ENCODE peak calls at places on chromosome 2, in seven cellular contexts. One of them, this sample, is unnamed.

GRCh38 chr2:79936715-79937114 is 367.8 kb downstream of the LRRTM1 start:
- DNase-seq in stimulated activated CD4-positive, alpha-beta T cell treated with anti-CD3 and anti-CD28 coated beads, Interleukin-15, amount 100 ng/mL, for 1 hour: no peak
- DNase-seq in occipital lobe: no peak
- DNase-seq in HTR-8/SVneo: no peak
- DNase-seq in NCI-H510A: no peak
- DNase-seq in anterior cingulate cortex: no peak
- DNase-seq in EH: no peak
- DNase-seq in this sample: no peak

GRCh38 chr2:137254081-137254480 is 488.7 kb downstream of the THSD7B start:
- DNase-seq in stimulated activated CD4-positive, alpha-beta T cell treated with anti-CD3 and anti-CD28 coated beads, Interleukin-15, amount 100 ng/mL, for 1 hour: no peak
- DNase-seq in occipital lobe: no peak
- DNase-seq in HTR-8/SVneo: no peak
- DNase-seq in NCI-H510A: no peak
- DNase-seq in anterior cingulate cortex: no peak
- DNase-seq in EH: peak
- DNase-seq in this sample: no peak

GRCh38 chr2:204971219-204971907 is 426.1 kb downstream of the PARD3B start:
- DNase-seq in stimulated activated CD4-positive, alpha-beta T cell treated with anti-CD3 and anti-CD28 coated beads, Interleukin-15, amount 100 ng/mL, for 1 hour: no peak
- DNase-seq in occipital lobe: no peak
- DNase-seq in HTR-8/SVneo: no peak
- DNase-seq in NCI-H510A: no peak
- DNase-seq in anterior cingulate cortex: no peak
- DNase-seq in EH: no peak
- DNase-seq in this sample: no peak

GRCh38 chr2:109712126-109712455 is 82.0 kb upstream of the RGPD5 start:
- DNase-seq in stimulated activated CD4-positive, alpha-beta T cell treated with anti-CD3 and anti-CD28 coated beads, Interleukin-15, amount 100 ng/mL, for 1 hour: no peak
- DNase-seq in occipital lobe: no peak
- DNase-seq in HTR-8/SVneo: no peak
- DNase-seq in NCI-H510A: no peak
- DNase-seq in anterior cingulate cortex: no peak
- DNase-seq in EH: no peak
- DNase-seq in this sample: no peak

GRCh38 chr2:224909885-224910517 is 132.3 kb downstream of the DOCK10 start:
- DNase-seq in stimulated activated CD4-positive, alpha-beta T cell treated with anti-CD3 and anti-CD28 coated beads, Interleukin-15, amount 100 ng/mL, for 1 hour: no peak
- DNase-seq in occipital lobe: no peak
- DNase-seq in HTR-8/SVneo: peak
- DNase-seq in NCI-H510A: peak
- DNase-seq in anterior cingulate cortex: no peak
- DNase-seq in EH: peak
- DNase-seq in this sample: no peak

GRCh38 chr2:113240915-113241911 is 37.5 kb downstream of the PAX8 start:
- DNase-seq in stimulated activated CD4-positive, alpha-beta T cell treated with anti-CD3 and anti-CD28 coated beads, Interleukin-15, amount 100 ng/mL, for 1 hour: peak
- DNase-seq in occipital lobe: peak
- DNase-seq in HTR-8/SVneo: peak
- DNase-seq in NCI-H510A: no peak
- DNase-seq in anterior cingulate cortex: no peak
- DNase-seq in EH: peak
- DNase-seq in this sample: peak

GRCh38 chr2:228675042-228675441 is 493.6 kb upstream of the SPHKAP start:
- DNase-seq in stimulated activated CD4-positive, alpha-beta T cell treated with anti-CD3 and anti-CD28 coated beads, Interleukin-15, amount 100 ng/mL, for 1 hour: no peak
- DNase-seq in occipital lobe: no peak
- DNase-seq in HTR-8/SVneo: no peak
- DNase-seq in NCI-H510A: no peak
- DNase-seq in anterior cingulate cortex: no peak
- DNase-seq in EH: peak
- DNase-seq in this sample: no peak

GRCh38 chr2:149169653-149170052 is 131.2 kb downstream of the LYPD6B start:
- DNase-seq in stimulated activated CD4-positive, alpha-beta T cell treated with anti-CD3 and anti-CD28 coated beads, Interleukin-15, amount 100 ng/mL, for 1 hour: no peak
- DNase-seq in occipital lobe: no peak
- DNase-seq in HTR-8/SVneo: no peak
- DNase-seq in NCI-H510A: peak
- DNase-seq in anterior cingulate cortex: no peak
- DNase-seq in EH: peak
- DNase-seq in this sample: no peak

GRCh38 chr2:10764101-10764785 is 42.8 kb downstream of the ATP6V1C2 start:
- DNase-seq in stimulated activated CD4-positive, alpha-beta T cell treated with anti-CD3 and anti-CD28 coated beads, Interleukin-15, amount 100 ng/mL, for 1 hour: no peak
- DNase-seq in occipital lobe: no peak
- DNase-seq in HTR-8/SVneo: no peak
- DNase-seq in NCI-H510A: no peak
- DNase-seq in anterior cingulate cortex: no peak
- DNase-seq in EH: no peak
- DNase-seq in this sample: no peak

GRCh38 chr2:170165129-170165528 is 12.8 kb upstream of the MYO3B start:
- DNase-seq in stimulated activated CD4-positive, alpha-beta T cell treated with anti-CD3 and anti-CD28 coated beads, Interleukin-15, amount 100 ng/mL, for 1 hour: no peak
- DNase-seq in occipital lobe: no peak
- DNase-seq in HTR-8/SVneo: no peak
- DNase-seq in NCI-H510A: no peak
- DNase-seq in anterior cingulate cortex: no peak
- DNase-seq in EH: peak
- DNase-seq in this sample: no peak

GRCh38 chr2:40039543-40039942 is 260.5 kb upstream of the THUMPD2 start:
- DNase-seq in stimulated activated CD4-positive, alpha-beta T cell treated with anti-CD3 and anti-CD28 coated beads, Interleukin-15, amount 100 ng/mL, for 1 hour: no peak
- DNase-seq in occipital lobe: no peak
- DNase-seq in HTR-8/SVneo: no peak
- DNase-seq in NCI-H510A: no peak
- DNase-seq in anterior cingulate cortex: no peak
- DNase-seq in EH: peak
- DNase-seq in this sample: no peak

GRCh38 chr2:218400167-218400929 is 680 bp downstream of the CTDSP1 start:
- DNase-seq in stimulated activated CD4-positive, alpha-beta T cell treated with anti-CD3 and anti-CD28 coated beads, Interleukin-15, amount 100 ng/mL, for 1 hour: peak
- DNase-seq in occipital lobe: no peak
- DNase-seq in HTR-8/SVneo: no peak
- DNase-seq in NCI-H510A: no peak
- DNase-seq in anterior cingulate cortex: no peak
- DNase-seq in EH: peak
- DNase-seq in this sample: no peak

GRCh38 chr2:205685314-205686230 is 3.3 kb downstream of the NRP2 start:
- DNase-seq in stimulated activated CD4-positive, alpha-beta T cell treated with anti-CD3 and anti-CD28 coated beads, Interleukin-15, amount 100 ng/mL, for 1 hour: no peak
- DNase-seq in occipital lobe: no peak
- DNase-seq in HTR-8/SVneo: peak
- DNase-seq in NCI-H510A: no peak
- DNase-seq in anterior cingulate cortex: no peak
- DNase-seq in EH: peak
- DNase-seq in this sample: no peak

GRCh38 chr2:64609229-64609994 is 44.3 kb downstream of the SERTAD2 start:
- DNase-seq in stimulated activated CD4-positive, alpha-beta T cell treated with anti-CD3 and anti-CD28 coated beads, Interleukin-15, amount 100 ng/mL, for 1 hour: peak
- DNase-seq in occipital lobe: no peak
- DNase-seq in HTR-8/SVneo: no peak
- DNase-seq in NCI-H510A: no peak
- DNase-seq in anterior cingulate cortex: no peak
- DNase-seq in EH: peak
- DNase-seq in this sample: no peak

GRCh38 chr2:43206602-43207001 is 19.8 kb downstream of the ZFP36L2 start:
- DNase-seq in stimulated activated CD4-positive, alpha-beta T cell treated with anti-CD3 and anti-CD28 coated beads, Interleukin-15, amount 100 ng/mL, for 1 hour: no peak
- DNase-seq in occipital lobe: no peak
- DNase-seq in HTR-8/SVneo: no peak
- DNase-seq in NCI-H510A: no peak
- DNase-seq in anterior cingulate cortex: no peak
- DNase-seq in EH: no peak
- DNase-seq in this sample: no peak

GRCh38 chr2:9108210-9108967 is 98.2 kb upstream of the ASAP2 start:
- DNase-seq in stimulated activated CD4-positive, alpha-beta T cell treated with anti-CD3 and anti-CD28 coated beads, Interleukin-15, amount 100 ng/mL, for 1 hour: no peak
- DNase-seq in occipital lobe: no peak
- DNase-seq in HTR-8/SVneo: no peak
- DNase-seq in NCI-H510A: peak
- DNase-seq in anterior cingulate cortex: no peak
- DNase-seq in EH: no peak
- DNase-seq in this sample: no peak

GRCh38 chr2:231461516-231461971 is 2.7 kb downstream of the NCL start:
- DNase-seq in stimulated activated CD4-positive, alpha-beta T cell treated with anti-CD3 and anti-CD28 coated beads, Interleukin-15, amount 100 ng/mL, for 1 hour: no peak
- DNase-seq in occipital lobe: no peak
- DNase-seq in HTR-8/SVneo: no peak
- DNase-seq in NCI-H510A: no peak
- DNase-seq in anterior cingulate cortex: no peak
- DNase-seq in EH: no peak
- DNase-seq in this sample: no peak

GRCh38 chr2:26298638-26299393 is 47.1 kb upstream of the SELENOI start:
- DNase-seq in stimulated activated CD4-positive, alpha-beta T cell treated with anti-CD3 and anti-CD28 coated beads, Interleukin-15, amount 100 ng/mL, for 1 hour: peak
- DNase-seq in occipital lobe: no peak
- DNase-seq in HTR-8/SVneo: no peak
- DNase-seq in NCI-H510A: no peak
- DNase-seq in anterior cingulate cortex: peak
- DNase-seq in EH: peak
- DNase-seq in this sample: no peak

GRCh38 chr2:119240311-119241204 is 16.9 kb downstream of the STEAP3 start:
- DNase-seq in stimulated activated CD4-positive, alpha-beta T cell treated with anti-CD3 and anti-CD28 coated beads, Interleukin-15, amount 100 ng/mL, for 1 hour: no peak
- DNase-seq in occipital lobe: no peak
- DNase-seq in HTR-8/SVneo: peak
- DNase-seq in NCI-H510A: peak
- DNase-seq in anterior cingulate cortex: no peak
- DNase-seq in EH: peak
- DNase-seq in this sample: no peak

GRCh38 chr2:216666461-216667233 is 28.7 kb downstream of the IGFBP5 start:
- DNase-seq in stimulated activated CD4-positive, alpha-beta T cell treated with anti-CD3 and anti-CD28 coated beads, Interleukin-15, amount 100 ng/mL, for 1 hour: peak
- DNase-seq in occipital lobe: peak
- DNase-seq in HTR-8/SVneo: peak
- DNase-seq in NCI-H510A: peak
- DNase-seq in anterior cingulate cortex: peak
- DNase-seq in EH: peak
- DNase-seq in this sample: peak

GRCh38 chr2:187475499-187476248 is 27.6 kb upstream of the CALCRL start:
- DNase-seq in stimulated activated CD4-positive, alpha-beta T cell treated with anti-CD3 and anti-CD28 coated beads, Interleukin-15, amount 100 ng/mL, for 1 hour: no peak
- DNase-seq in occipital lobe: no peak
- DNase-seq in HTR-8/SVneo: no peak
- DNase-seq in NCI-H510A: no peak
- DNase-seq in anterior cingulate cortex: no peak
- DNase-seq in EH: no peak
- DNase-seq in this sample: no peak

GRCh38 chr2:238334885-238335284 is 14.6 kb downstream of the TRAF3IP1 start:
- DNase-seq in stimulated activated CD4-positive, alpha-beta T cell treated with anti-CD3 and anti-CD28 coated beads, Interleukin-15, amount 100 ng/mL, for 1 hour: no peak
- DNase-seq in occipital lobe: no peak
- DNase-seq in HTR-8/SVneo: no peak
- DNase-seq in NCI-H510A: no peak
- DNase-seq in anterior cingulate cortex: no peak
- DNase-seq in EH: no peak
- DNase-seq in this sample: no peak

GRCh38 chr2:122866095-122866494 is 1110.6 kb downstream of the TSN start:
- DNase-seq in stimulated activated CD4-positive, alpha-beta T cell treated with anti-CD3 and anti-CD28 coated beads, Interleukin-15, amount 100 ng/mL, for 1 hour: no peak
- DNase-seq in occipital lobe: no peak
- DNase-seq in HTR-8/SVneo: no peak
- DNase-seq in NCI-H510A: no peak
- DNase-seq in anterior cingulate cortex: no peak
- DNase-seq in EH: no peak
- DNase-seq in this sample: no peak

GRCh38 chr2:150389487-150389886 is 98.0 kb downstream of the RND3 start:
- DNase-seq in stimulated activated CD4-positive, alpha-beta T cell treated with anti-CD3 and anti-CD28 coated beads, Interleukin-15, amount 100 ng/mL, for 1 hour: no peak
- DNase-seq in occipital lobe: no peak
- DNase-seq in HTR-8/SVneo: no peak
- DNase-seq in NCI-H510A: no peak
- DNase-seq in anterior cingulate cortex: no peak
- DNase-seq in EH: peak
- DNase-seq in this sample: no peak

GRCh38 chr2:126527836-126528490 is 128.0 kb upstream of the GYPC start:
- DNase-seq in stimulated activated CD4-positive, alpha-beta T cell treated with anti-CD3 and anti-CD28 coated beads, Interleukin-15, amount 100 ng/mL, for 1 hour: peak
- DNase-seq in occipital lobe: no peak
- DNase-seq in HTR-8/SVneo: peak
- DNase-seq in NCI-H510A: peak
- DNase-seq in anterior cingulate cortex: no peak
- DNase-seq in EH: peak
- DNase-seq in this sample: no peak

GRCh38 chr2:233275223-233275622 is 23.8 kb downstream of the ATG16L1 start:
- DNase-seq in stimulated activated CD4-positive, alpha-beta T cell treated with anti-CD3 and anti-CD28 coated beads, Interleukin-15, amount 100 ng/mL, for 1 hour: no peak
- DNase-seq in occipital lobe: no peak
- DNase-seq in HTR-8/SVneo: no peak
- DNase-seq in NCI-H510A: no peak
- DNase-seq in anterior cingulate cortex: no peak
- DNase-seq in EH: no peak
- DNase-seq in this sample: no peak

GRCh38 chr2:73202156-73203054 is at the start of gene NOTO:
- DNase-seq in stimulated activated CD4-positive, alpha-beta T cell treated with anti-CD3 and anti-CD28 coated beads, Interleukin-15, amount 100 ng/mL, for 1 hour: no peak
- DNase-seq in occipital lobe: no peak
- DNase-seq in HTR-8/SVneo: no peak
- DNase-seq in NCI-H510A: no peak
- DNase-seq in anterior cingulate cortex: no peak
- DNase-seq in EH: peak
- DNase-seq in this sample: no peak

GRCh38 chr2:202114798-202115197 is 41.7 kb downstream of the KIAA2012 start:
- DNase-seq in stimulated activated CD4-positive, alpha-beta T cell treated with anti-CD3 and anti-CD28 coated beads, Interleukin-15, amount 100 ng/mL, for 1 hour: no peak
- DNase-seq in occipital lobe: no peak
- DNase-seq in HTR-8/SVneo: no peak
- DNase-seq in NCI-H510A: no peak
- DNase-seq in anterior cingulate cortex: no peak
- DNase-seq in EH: peak
- DNase-seq in this sample: no peak

GRCh38 chr2:33230133-33230618 is 246.3 kb upstream of the RASGRP3 start:
- DNase-seq in stimulated activated CD4-positive, alpha-beta T cell treated with anti-CD3 and anti-CD28 coated beads, Interleukin-15, amount 100 ng/mL, for 1 hour: no peak
- DNase-seq in occipital lobe: no peak
- DNase-seq in HTR-8/SVneo: no peak
- DNase-seq in NCI-H510A: no peak
- DNase-seq in anterior cingulate cortex: no peak
- DNase-seq in EH: no peak
- DNase-seq in this sample: no peak

GRCh38 chr2:120289221-120289906 is 36.7 kb downstream of the RALB start:
- DNase-seq in stimulated activated CD4-positive, alpha-beta T cell treated with anti-CD3 and anti-CD28 coated beads, Interleukin-15, amount 100 ng/mL, for 1 hour: no peak
- DNase-seq in occipital lobe: no peak
- DNase-seq in HTR-8/SVneo: no peak
- DNase-seq in NCI-H510A: no peak
- DNase-seq in anterior cingulate cortex: no peak
- DNase-seq in EH: no peak
- DNase-seq in this sample: no peak

GRCh38 chr2:70790079-70790963 is at the start of gene FIGLA:
- DNase-seq in stimulated activated CD4-positive, alpha-beta T cell treated with anti-CD3 and anti-CD28 coated beads, Interleukin-15, amount 100 ng/mL, for 1 hour: no peak
- DNase-seq in occipital lobe: no peak
- DNase-seq in HTR-8/SVneo: no peak
- DNase-seq in NCI-H510A: no peak
- DNase-seq in anterior cingulate cortex: no peak
- DNase-seq in EH: no peak
- DNase-seq in this sample: no peak

GRCh38 chr2:197846789-197847188 is 42.4 kb downstream of the PLCL1 start:
- DNase-seq in stimulated activated CD4-positive, alpha-beta T cell treated with anti-CD3 and anti-CD28 coated beads, Interleukin-15, amount 100 ng/mL, for 1 hour: no peak
- DNase-seq in occipital lobe: no peak
- DNase-seq in HTR-8/SVneo: no peak
- DNase-seq in NCI-H510A: no peak
- DNase-seq in anterior cingulate cortex: no peak
- DNase-seq in EH: peak
- DNase-seq in this sample: no peak

GRCh38 chr2:161090401-161090800 is 69.8 kb upstream of the TANK start:
- DNase-seq in stimulated activated CD4-positive, alpha-beta T cell treated with anti-CD3 and anti-CD28 coated beads, Interleukin-15, amount 100 ng/mL, for 1 hour: no peak
- DNase-seq in occipital lobe: no peak
- DNase-seq in HTR-8/SVneo: no peak
- DNase-seq in NCI-H510A: no peak
- DNase-seq in anterior cingulate cortex: no peak
- DNase-seq in EH: no peak
- DNase-seq in this sample: peak

GRCh38 chr2:60641866-60642788 is 88.7 kb upstream of the BCL11A start:
- DNase-seq in stimulated activated CD4-positive, alpha-beta T cell treated with anti-CD3 and anti-CD28 coated beads, Interleukin-15, amount 100 ng/mL, for 1 hour: no peak
- DNase-seq in occipital lobe: no peak
- DNase-seq in HTR-8/SVneo: peak
- DNase-seq in NCI-H510A: peak
- DNase-seq in anterior cingulate cortex: no peak
- DNase-seq in EH: peak
- DNase-seq in this sample: peak

GRCh38 chr2:59413751-59414570 is 1139.5 kb downstream of the BCL11A start:
- DNase-seq in stimulated activated CD4-positive, alpha-beta T cell treated with anti-CD3 and anti-CD28 coated beads, Interleukin-15, amount 100 ng/mL, for 1 hour: no peak
- DNase-seq in occipital lobe: no peak
- DNase-seq in HTR-8/SVneo: no peak
- DNase-seq in NCI-H510A: no peak
- DNase-seq in anterior cingulate cortex: no peak
- DNase-seq in EH: no peak
- DNase-seq in this sample: no peak

GRCh38 chr2:181656450-181657261 is at the start of gene CERKL:
- DNase-seq in stimulated activated CD4-positive, alpha-beta T cell treated with anti-CD3 and anti-CD28 coated beads, Interleukin-15, amount 100 ng/mL, for 1 hour: no peak
- DNase-seq in occipital lobe: no peak
- DNase-seq in HTR-8/SVneo: peak
- DNase-seq in NCI-H510A: peak
- DNase-seq in anterior cingulate cortex: no peak
- DNase-seq in EH: peak
- DNase-seq in this sample: no peak

GRCh38 chr2:159925975-159926374 is 128.0 kb upstream of the CD302 start:
- DNase-seq in stimulated activated CD4-positive, alpha-beta T cell treated with anti-CD3 and anti-CD28 coated beads, Interleukin-15, amount 100 ng/mL, for 1 hour: no peak
- DNase-seq in occipital lobe: no peak
- DNase-seq in HTR-8/SVneo: no peak
- DNase-seq in NCI-H510A: no peak
- DNase-seq in anterior cingulate cortex: no peak
- DNase-seq in EH: no peak
- DNase-seq in this sample: no peak

GRCh38 chr2:157194097-157194688 is 63.3 kb upstream of the GALNT5 start:
- DNase-seq in stimulated activated CD4-positive, alpha-beta T cell treated with anti-CD3 and anti-CD28 coated beads, Interleukin-15, amount 100 ng/mL, for 1 hour: no peak
- DNase-seq in occipital lobe: no peak
- DNase-seq in HTR-8/SVneo: peak
- DNase-seq in NCI-H510A: no peak
- DNase-seq in anterior cingulate cortex: no peak
- DNase-seq in EH: peak
- DNase-seq in this sample: no peak